ENCODE peak calls at places on chromosomes 3 and 15, in four cellular contexts. C, Y, L and U are unnamed samples.

GRCh38 chr3:197590313-197590962 is 34.7 kb upstream of the BDH1 start:
- DNase-seq in C (no peak), Y (no peak), L (peak; percentile 61), U (no peak)

GRCh38 chr15:57865294-57865693 is 158.8 kb downstream of the POLR2M start:
- DNase-seq in C (no peak), Y (no peak), L (no peak), U (no peak)

GRCh38 chr15:83011271-83012037 is at the start of gene C15orf40:
- DNase-seq in C (peak; percentile 93), Y (peak; percentile 95), L (peak; percentile 93), U (peak; percentile 89)

GRCh38 chr3:134708025-134708597 is 57.3 kb upstream of the KY start:
- DNase-seq in C (no peak), Y (no peak), L (no peak), U (no peak)

GRCh38 chr3:64666171-64666581 is 21.6 kb downstream of the ADAMTS9 start:
- DNase-seq in C (no peak), Y (no peak), L (no peak), U (no peak)

GRCh38 chr15:71337197-71337845 is 222.1 kb downstream of the THSD4 start:
- DNase-seq in C (no peak), Y (no peak), L (no peak), U (no peak)

GRCh38 chr3:56878046-56878445 is 76.3 kb upstream of the ARHGEF3 start:
- DNase-seq in C (no peak), Y (no peak), L (no peak), U (no peak)

GRCh38 chr3:112605285-112605684 is 35.7 kb downstream of the CCDC80 start:
- DNase-seq in C (peak; percentile 59), Y (no peak), L (no peak), U (no peak)

GRCh38 chr3:79685108-79685507 is 82.7 kb downstream of the ROBO1 start:
- DNase-seq in C (no peak), Y (no peak), L (no peak), U (no peak)

GRCh38 chr3:146780251-146780650 is 175.1 kb upstream of the PLSCR5 start:
- DNase-seq in C (no peak), Y (no peak), L (no peak), U (no peak)

GRCh38 chr3:150062492-150062891 is 91.8 kb upstream of the PFN2 start:
- DNase-seq in C (no peak), Y (no peak), L (no peak), U (no peak)

GRCh38 chr15:36594556-36595090 is 15.2 kb downstream of the CDIN1 start:
- DNase-seq in C (no peak), Y (no peak), L (no peak), U (no peak)

GRCh38 chr3:177150970-177151627 is 46.2 kb downstream of the TBL1XR1 start:
- DNase-seq in C (peak; percentile 59), Y (no peak), L (no peak), U (no peak)

GRCh38 chr3:114427407-114428172 is 133.8 kb downstream of the TIGIT start:
- DNase-seq in C (no peak), Y (no peak), L (no peak), U (no peak)

GRCh38 chr3:32890420-32891276 is 60.8 kb upstream of the CCR4 start:
- DNase-seq in C (no peak), Y (no peak), L (no peak), U (no peak)

GRCh38 chr3:107969525-107969924 is 121.3 kb downstream of the CD47 start:
- DNase-seq in C (no peak), Y (no peak), L (no peak), U (no peak)

GRCh38 chr3:77807312-77807711 is 767.4 kb downstream of the ROBO2 start:
- DNase-seq in C (no peak), Y (no peak), L (no peak), U (no peak)

GRCh38 chr15:38147246-38147645 is 105.4 kb upstream of the SPRED1 start:
- DNase-seq in C (no peak), Y (no peak), L (no peak), U (no peak)